ENCODE peak calls at places on chromosomes 5 and 9, in nine cellular contexts. One of them, this sample, is unnamed.

GRCh38 chr5:137395011-137395755 is 103.9 kb downstream of the SPOCK1 start:
- DNase-seq in NCI-H748 treated with DMSO at 0.1 percent for 48 hours: no peak
- DNase-seq in RPMI7951: peak; percentile 89
- DNase-seq in lower leg skin: peak; percentile 28
- DNase-seq in G401: peak; percentile 83
- DNase-seq in retina: no peak
- DNase-seq in CD8-positive, alpha-beta memory T cell: no peak
- DNase-seq in activated naive CD8-positive, alpha-beta T cell treated with anti-CD3 and anti-CD28 coated beads for 36 hours: no peak
- DNase-seq in M059J: peak; percentile 97
- DNase-seq in this sample: peak; percentile 91

GRCh38 chr5:74950836-74951515 is 84.8 kb upstream of the FAM169A start:
- DNase-seq in CD8-positive, alpha-beta memory T cell: no peak
- DNase-seq in lower leg skin: no peak
- DNase-seq in G401: no peak
- DNase-seq in M059J: no peak
- DNase-seq in activated naive CD8-positive, alpha-beta T cell treated with anti-CD3 and anti-CD28 coated beads for 36 hours: no peak
- DNase-seq in RPMI7951: no peak
- DNase-seq in NCI-H748 treated with DMSO at 0.1 percent for 48 hours: no peak
- DNase-seq in retina: no peak
- DNase-seq in this sample: no peak

GRCh38 chr9:33379666-33380389 is 22.5 kb downstream of the AQP7 start:
- DNase-seq in M059J: no peak
- DNase-seq in RPMI7951: no peak
- DNase-seq in NCI-H748 treated with DMSO at 0.1 percent for 48 hours: no peak
- DNase-seq in G401: no peak
- DNase-seq in lower leg skin: no peak
- DNase-seq in activated naive CD8-positive, alpha-beta T cell treated with anti-CD3 and anti-CD28 coated beads for 36 hours: no peak
- DNase-seq in retina: no peak
- DNase-seq in CD8-positive, alpha-beta memory T cell: no peak
- DNase-seq in this sample: no peak

GRCh38 chr5:141680751-141681201 is 1.3 kb downstream of the ARAP3 start:
- DNase-seq in M059J: peak; percentile 32
- DNase-seq in G401: no peak
- DNase-seq in NCI-H748 treated with DMSO at 0.1 percent for 48 hours: no peak
- DNase-seq in lower leg skin: no peak
- DNase-seq in activated naive CD8-positive, alpha-beta T cell treated with anti-CD3 and anti-CD28 coated beads for 36 hours: no peak
- DNase-seq in retina: peak; percentile 52
- DNase-seq in RPMI7951: peak; percentile 61
- DNase-seq in CD8-positive, alpha-beta memory T cell: no peak
- DNase-seq in this sample: no peak

GRCh38 chr5:61327761-61328753 is 4.0 kb upstream of the ZSWIM6 start:
- DNase-seq in NCI-H748 treated with DMSO at 0.1 percent for 48 hours: no peak
- DNase-seq in CD8-positive, alpha-beta memory T cell: no peak
- DNase-seq in retina: no peak
- DNase-seq in activated naive CD8-positive, alpha-beta T cell treated with anti-CD3 and anti-CD28 coated beads for 36 hours: peak; percentile 22
- DNase-seq in lower leg skin: no peak
- DNase-seq in RPMI7951: peak; percentile 88
- DNase-seq in M059J: peak; percentile 89
- DNase-seq in G401: no peak
- DNase-seq in this sample: peak; percentile 37

GRCh38 chr5:176381423-176381822 is 7.0 kb downstream of the NOP16 start:
- DNase-seq in M059J: no peak
- DNase-seq in RPMI7951: no peak
- DNase-seq in lower leg skin: no peak
- DNase-seq in NCI-H748 treated with DMSO at 0.1 percent for 48 hours: no peak
- DNase-seq in CD8-positive, alpha-beta memory T cell: no peak
- DNase-seq in G401: no peak
- DNase-seq in retina: no peak
- DNase-seq in activated naive CD8-positive, alpha-beta T cell treated with anti-CD3 and anti-CD28 coated beads for 36 hours: no peak
- DNase-seq in this sample: no peak

GRCh38 chr5:177371705-177372533 is 12.3 kb upstream of the SLC34A1 start:
- DNase-seq in retina: no peak
- DNase-seq in RPMI7951: no peak
- DNase-seq in lower leg skin: no peak
- DNase-seq in activated naive CD8-positive, alpha-beta T cell treated with anti-CD3 and anti-CD28 coated beads for 36 hours: no peak
- DNase-seq in NCI-H748 treated with DMSO at 0.1 percent for 48 hours: no peak
- DNase-seq in CD8-positive, alpha-beta memory T cell: no peak
- DNase-seq in M059J: no peak
- DNase-seq in G401: no peak
- DNase-seq in this sample: no peak

GRCh38 chr5:55377810-55378209 is 70.0 kb downstream of the MTREX start:
- DNase-seq in activated naive CD8-positive, alpha-beta T cell treated with anti-CD3 and anti-CD28 coated beads for 36 hours: no peak
- DNase-seq in M059J: no peak
- DNase-seq in retina: no peak
- DNase-seq in RPMI7951: no peak
- DNase-seq in G401: peak; percentile 36
- DNase-seq in NCI-H748 treated with DMSO at 0.1 percent for 48 hours: no peak
- DNase-seq in CD8-positive, alpha-beta memory T cell: no peak
- DNase-seq in lower leg skin: no peak
- DNase-seq in this sample: peak; percentile 15

GRCh38 chr5:75044406-75044805 is 8.0 kb downstream of the GCNT4 start:
- DNase-seq in M059J: peak; percentile 70
- DNase-seq in RPMI7951: no peak
- DNase-seq in CD8-positive, alpha-beta memory T cell: no peak
- DNase-seq in activated naive CD8-positive, alpha-beta T cell treated with anti-CD3 and anti-CD28 coated beads for 36 hours: no peak
- DNase-seq in retina: no peak
- DNase-seq in NCI-H748 treated with DMSO at 0.1 percent for 48 hours: no peak
- DNase-seq in lower leg skin: no peak
- DNase-seq in G401: no peak
- DNase-seq in this sample: peak; percentile 53

GRCh38 chr9:2134391-2134790 is 119.2 kb downstream of the SMARCA2 start:
- DNase-seq in retina: no peak
- DNase-seq in activated naive CD8-positive, alpha-beta T cell treated with anti-CD3 and anti-CD28 coated beads for 36 hours: no peak
- DNase-seq in lower leg skin: no peak
- DNase-seq in G401: no peak
- DNase-seq in CD8-positive, alpha-beta memory T cell: no peak
- DNase-seq in RPMI7951: no peak
- DNase-seq in NCI-H748 treated with DMSO at 0.1 percent for 48 hours: no peak
- DNase-seq in M059J: peak; percentile 4
- DNase-seq in this sample: no peak

GRCh38 chr5:15695171-15695676 is 195.2 kb downstream of the FBXL7 start:
- DNase-seq in NCI-H748 treated with DMSO at 0.1 percent for 48 hours: no peak
- DNase-seq in G401: no peak
- DNase-seq in M059J: peak; percentile 31
- DNase-seq in RPMI7951: peak; percentile 48
- DNase-seq in CD8-positive, alpha-beta memory T cell: no peak
- DNase-seq in lower leg skin: no peak
- DNase-seq in retina: peak; percentile 37
- DNase-seq in activated naive CD8-positive, alpha-beta T cell treated with anti-CD3 and anti-CD28 coated beads for 36 hours: no peak
- DNase-seq in this sample: no peak

GRCh38 chr5:2371419-2371710 is 380.1 kb downstream of the IRX2 start:
- DNase-seq in retina: no peak
- DNase-seq in G401: no peak
- DNase-seq in RPMI7951: no peak
- DNase-seq in CD8-positive, alpha-beta memory T cell: no peak
- DNase-seq in activated naive CD8-positive, alpha-beta T cell treated with anti-CD3 and anti-CD28 coated beads for 36 hours: no peak
- DNase-seq in M059J: no peak
- DNase-seq in lower leg skin: no peak
- DNase-seq in NCI-H748 treated with DMSO at 0.1 percent for 48 hours: no peak
- DNase-seq in this sample: no peak

GRCh38 chr9:99387416-99387815 is 165.3 kb downstream of the SEC61B start:
- DNase-seq in NCI-H748 treated with DMSO at 0.1 percent for 48 hours: no peak
- DNase-seq in RPMI7951: no peak
- DNase-seq in activated naive CD8-positive, alpha-beta T cell treated with anti-CD3 and anti-CD28 coated beads for 36 hours: no peak
- DNase-seq in CD8-positive, alpha-beta memory T cell: no peak
- DNase-seq in M059J: peak; percentile 40
- DNase-seq in G401: no peak
- DNase-seq in retina: no peak
- DNase-seq in lower leg skin: no peak
- DNase-seq in this sample: no peak

GRCh38 chr5:1789838-1790462 is 9.7 kb downstream of the MRPL36 start:
- DNase-seq in CD8-positive, alpha-beta memory T cell: no peak
- DNase-seq in activated naive CD8-positive, alpha-beta T cell treated with anti-CD3 and anti-CD28 coated beads for 36 hours: no peak
- DNase-seq in retina: no peak
- DNase-seq in M059J: peak; percentile 67
- DNase-seq in G401: no peak
- DNase-seq in RPMI7951: peak; percentile 68
- DNase-seq in lower leg skin: no peak
- DNase-seq in NCI-H748 treated with DMSO at 0.1 percent for 48 hours: no peak
- DNase-seq in this sample: no peak

This sample was measured in Caki2.